ENCODE peak calls at places on chromosomes 5 and 9, in nine cellular contexts. T is coronary artery, G is SK-N-SH, I is mammary epithelial cell, S is Peyer's patch, R is GM23338, M is BE2C, C is cardiac muscle cell, W is upper lobe of left lung. H is an unnamed sample.
A peak's percentile ranks its signal among the peaks of the same experiment; 100 is the strongest.

GRCh38 chr9:19232117-19232829 is 1.8 kb downstream of the DENND4C start:
- DNase-seq in T (no peak), G (no peak), I (peak; percentile 30), S (no peak), R (no peak), M (no peak), C (no peak), W (no peak), H (no peak)

GRCh38 chr5:58207076-58207475 is 252.8 kb downstream of the PLK2 start:
- DNase-seq in T (no peak), G (no peak), I (no peak), S (no peak), R (no peak), M (no peak), C (no peak), W (no peak), H (no peak)

GRCh38 chr5:10740384-10740783 is 20.6 kb downstream of the DAP start:
- DNase-seq in T (no peak), G (no peak), I (no peak), S (no peak), R (no peak), M (no peak), C (no peak), W (no peak), H (no peak)

GRCh38 chr9:137110147-137110910 is 4.2 kb downstream of the DPP7 start:
- DNase-seq in T (no peak), G (no peak), I (no peak), S (no peak), R (no peak), M (no peak), C (no peak), W (no peak), H (no peak)

GRCh38 chr5:160011471-160011870 is 2.5 kb downstream of the TTC1 start:
- DNase-seq in T (no peak), G (no peak), I (no peak), S (no peak), R (no peak), M (no peak), C (no peak), W (no peak), H (no peak)

GRCh38 chr9:36584626-36585460 is 12.1 kb downstream of the MELK start:
- DNase-seq in T (no peak), G (no peak), I (peak; percentile 76), S (no peak), R (no peak), M (no peak), C (no peak), W (no peak), H (peak; percentile 86)

GRCh38 chr5:88689662-88690351 is 193.2 kb downstream of the MEF2C start:
- DNase-seq in T (no peak), G (no peak), I (no peak), S (no peak), R (no peak), M (no peak), C (no peak), W (peak; percentile 55), H (no peak)

GRCh38 chr5:16567365-16567764 is 49.4 kb downstream of the RETREG1 start:
- DNase-seq in T (no peak), G (no peak), I (no peak), S (no peak), R (no peak), M (no peak), C (no peak), W (no peak), H (no peak)

GRCh38 chr9:72524820-72525539 is 3.6 kb downstream of the TMC1 start:
- DNase-seq in T (no peak), G (no peak), I (peak; percentile 100), S (peak; percentile 74), R (peak; percentile 38), M (no peak), C (no peak), W (no peak), H (peak; percentile 99)

GRCh38 chr9:99827244-99827643 is 5.6 kb downstream of the NR4A3 start:
- DNase-seq in T (no peak), G (no peak), I (no peak), S (no peak), R (no peak), M (no peak), C (no peak), W (no peak), H (no peak)

GRCh38 chr5:2038337-2039179 is 155.8 kb upstream of the IRX4 start:
- DNase-seq in T (no peak), G (peak; percentile 90), I (peak; percentile 42), S (peak; percentile 62), R (peak; percentile 95), M (peak; percentile 61), C (peak; percentile 92), W (peak; percentile 94), H (no peak)

GRCh38 chr5:75509956-75510355 is 1.5 kb downstream of the CERT1 start:
- DNase-seq in T (no peak), G (peak; percentile 4), I (peak; percentile 30), S (no peak), R (no peak), M (no peak), C (peak; percentile 17), W (no peak), H (peak; percentile 35)

GRCh38 chr5:173890195-173890951 is 2.2 kb downstream of the CPEB4 start:
- DNase-seq in T (no peak), G (peak; percentile 51), I (no peak), S (no peak), R (peak; percentile 56), M (peak; percentile 66), C (peak; percentile 50), W (no peak), H (no peak)

GRCh38 chr9:125361837-125362531 is 100.4 kb downstream of the GAPVD1 start:
- DNase-seq in T (no peak), G (no peak), I (no peak), S (no peak), R (peak; percentile 69), M (no peak), C (peak; percentile 21), W (no peak), H (no peak)

GRCh38 chr5:137078171-137078665 is 420.9 kb downstream of the SPOCK1 start:
- DNase-seq in T (peak; percentile 65), G (no peak), I (peak; percentile 84), S (no peak), R (peak; percentile 11), M (no peak), C (no peak), W (no peak), H (no peak)

GRCh38 chr9:84667571-84668203 is 1.8 kb upstream of the NTRK2 start:
- DNase-seq in T (no peak), G (peak; percentile 59), I (peak; percentile 45), S (no peak), R (peak; percentile 56), M (no peak), C (peak; percentile 19), W (no peak), H (no peak)

GRCh38 chr9:84669008-84669292 is 579 bp upstream of the NTRK2 start:
- DNase-seq in T (no peak), G (no peak), I (no peak), S (no peak), R (peak; percentile 23), M (no peak), C (no peak), W (no peak), H (no peak)

GRCh38 chr9:84670106-84670800 is 724 bp downstream of the NTRK2 start:
- DNase-seq in T (peak; percentile 83), G (peak; percentile 60), I (no peak), S (no peak), R (peak; percentile 75), M (no peak), C (peak; percentile 48), W (peak; percentile 80), H (no peak)

GRCh38 chr9:84669293-84670105 is at the start of gene NTRK2:
- DNase-seq in T (peak; percentile 83), G (peak; percentile 65), I (peak; percentile 52), S (no peak), R (peak; percentile 64), M (no peak), C (peak; percentile 58), W (peak; percentile 84), H (no peak)

GRCh38 chr9:84668204-84669007 is 1.1 kb upstream of the NTRK2 start:
- DNase-seq in T (peak; percentile 87), G (peak; percentile 92), I (peak; percentile 74), S (peak; percentile 56), R (peak; percentile 88), M (peak; percentile 81), C (peak; percentile 88), W (peak; percentile 93), H (peak; percentile 48)
- TF ChIP-seq CTCF in T (peak; percentile 67), G (peak; percentile 67), I (peak; percentile 54), S (no peak), R (peak; percentile 69), M (peak; percentile 57), C (peak; percentile 38), W (peak; percentile 39), H (peak; percentile 71)

DNA sequence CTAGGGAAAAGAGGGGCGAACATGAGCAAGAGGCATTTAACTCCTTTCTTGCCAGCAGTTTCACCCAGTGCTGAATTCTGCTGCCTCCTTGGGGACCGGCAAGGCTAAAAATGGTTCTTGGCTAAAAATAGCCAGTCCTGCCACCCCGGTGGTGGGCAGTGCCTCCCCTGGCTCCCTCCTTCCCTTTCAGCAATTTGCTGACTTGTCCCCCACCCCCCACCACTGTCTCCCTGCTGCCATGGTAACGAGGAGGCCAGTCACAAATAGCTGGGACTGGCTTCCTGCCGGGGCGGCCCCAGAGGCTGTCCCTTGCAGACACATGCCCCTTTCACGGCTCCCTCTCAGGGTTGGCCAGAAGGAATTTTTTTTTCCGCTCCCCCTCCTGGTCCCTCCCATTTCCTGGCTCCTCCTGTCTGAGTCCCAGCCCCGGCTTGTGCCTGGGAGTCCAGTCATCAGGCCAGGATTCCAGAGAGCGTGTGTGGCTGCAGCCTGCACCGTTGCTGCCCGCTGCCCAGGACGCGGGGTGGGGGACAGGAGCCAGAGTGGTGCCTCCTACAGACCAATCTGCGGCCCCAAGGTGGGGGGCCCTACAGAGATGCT is 130.3 kb downstream of the RGS3 start:
- DNase-seq in T (peak; percentile 99), G (peak; percentile 94), I (peak; percentile 97), S (peak; percentile 77), R (peak; percentile 98), M (peak; percentile 98), C (peak; percentile 98), W (peak; percentile 88), H (peak; percentile 99)
- TF ChIP-seq CTCF in T (no peak), G (no peak), I (no peak), S (no peak), R (no peak), M (no peak), C (no peak), W (no peak), H (peak; percentile 23)

DNA sequence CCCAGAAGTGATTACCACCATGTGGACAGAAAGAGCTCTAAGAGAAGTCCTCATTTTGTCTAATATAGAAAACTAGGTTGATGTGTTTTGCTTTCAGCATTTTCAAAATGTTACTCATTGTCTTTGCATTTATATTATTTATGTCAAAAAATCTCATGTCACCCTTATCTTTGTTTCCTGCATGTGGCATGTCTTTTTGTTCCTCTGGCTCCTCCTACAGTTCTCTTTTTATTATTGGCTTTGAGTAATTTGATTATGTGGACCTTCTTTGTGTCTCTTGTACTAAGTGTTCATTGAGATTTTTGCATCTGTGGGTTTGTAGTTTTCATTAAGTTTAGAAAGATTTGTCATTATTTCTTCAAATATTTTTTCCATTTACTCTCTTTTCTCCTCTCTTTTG is 58.8 kb downstream of the GNG10 start:
- DNase-seq in T (no peak), G (no peak), I (no peak), S (no peak), R (no peak), M (no peak), C (no peak), W (no peak), H (no peak)
- TF ChIP-seq CTCF in T (no peak), G (peak; percentile 9), I (no peak), S (no peak), R (no peak), M (peak; percentile 6), C (peak; percentile 9), W (no peak), H (peak; percentile 43)

GRCh38 chr9:15308511-15308910 is 1.5 kb upstream of the TTC39B start:
- DNase-seq in T (no peak), G (no peak), I (peak; percentile 82), S (no peak), R (no peak), M (no peak), C (no peak), W (no peak), H (peak; percentile 88)
- TF ChIP-seq CTCF in T (no peak), G (no peak), I (no peak), S (no peak), R (no peak), M (no peak), C (no peak), W (no peak), H (no peak)

H was measured in HFFc6.